ENCODE peak calls at places on chromosomes 11 and 22, in four cellular contexts. U, I, L and Q are unnamed samples. For H3K4me1, the result is how much of the 10 kb centered on the place peaks cover.

GRCh38 chr11:96567193-96567592 is 177.4 kb downstream of the JRKL start:
- DNase-seq in U (no peak), I (no peak), L (no peak), Q (peak)

GRCh38 chr22:32721328-32722180 is 80.0 kb upstream of the TIMP3 start:
- DNase-seq in U (no peak), I (no peak), L (no peak), Q (no peak)

GRCh38 chr11:87290304-87290922 is 252.7 kb downstream of the TMEM135 start:
- DNase-seq in U (no peak), I (peak), L (no peak), Q (no peak)

GRCh38 chr11:12359761-12360160 is 17.6 kb upstream of the PARVA start:
- DNase-seq in U (no peak), I (no peak), L (no peak), Q (no peak)

GRCh38 chr11:12017865-12018453 is 9.5 kb upstream of the DKK3 start:
- DNase-seq in U (no peak), I (no peak), L (no peak), Q (no peak)

GRCh38 chr11:128506999-128507591 is 80.3 kb downstream of the ETS1 start:
- DNase-seq in U (peak), I (no peak), L (peak), Q (peak)

GRCh38 chr11:105829084-105829483 is 193.0 kb downstream of the MSANTD4 start:
- DNase-seq in U (no peak), I (no peak), L (no peak), Q (no peak)

GRCh38 chr11:88338223-88338661 is 706 bp upstream of the CTSC start:
- DNase-seq in U (no peak), I (peak), L (no peak), Q (peak)

GRCh38 chr11:129652828-129653227 is 162.8 kb upstream of the TMEM45B start:
- DNase-seq in U (no peak), I (no peak), L (no peak), Q (no peak)

GRCh38 chr11:44096360-44097188 is 1.1 kb downstream of the EXT2 start:
- DNase-seq in U (no peak), I (no peak), L (no peak), Q (no peak)

GRCh38 chr22:32644252-32645100 is 157.0 kb upstream of the TIMP3 start:
- DNase-seq in U (no peak), I (no peak), L (no peak), Q (no peak)

GRCh38 chr11:117366183-117366582 is 38.5 kb downstream of the CEP164 start:
- DNase-seq in U (no peak), I (no peak), L (no peak), Q (no peak)

GRCh38 chr11:77407613-77408012 is 66.3 kb downstream of the PAK1 start:
- DNase-seq in U (peak), I (no peak), L (no peak), Q (peak)

GRCh38 chr11:111363985-111364384 is 15.1 kb downstream of the POU2AF1 start:
- DNase-seq in U (no peak), I (no peak), L (no peak), Q (no peak)
- H3K4me1 ChIP-seq in U (under half), I (under half), L (half or more), Q (under half)

GRCh38 chr22:24333301-24333700 is 62.7 kb downstream of the SPECC1L start:
- DNase-seq in U (no peak), I (no peak), L (no peak), Q (no peak)

GRCh38 chr22:24327827-24328226 is 57.2 kb downstream of the SPECC1L start:
- DNase-seq in U (no peak), I (no peak), L (no peak), Q (no peak)

GRCh38 chr22:24329453-24329852 is 58.8 kb downstream of the SPECC1L start:
- DNase-seq in U (no peak), I (no peak), L (no peak), Q (no peak)

GRCh38 chr22:24331468-24332440 is 61.1 kb downstream of the SPECC1L start:
- DNase-seq in U (no peak), I (no peak), L (no peak), Q (no peak)

DNA sequence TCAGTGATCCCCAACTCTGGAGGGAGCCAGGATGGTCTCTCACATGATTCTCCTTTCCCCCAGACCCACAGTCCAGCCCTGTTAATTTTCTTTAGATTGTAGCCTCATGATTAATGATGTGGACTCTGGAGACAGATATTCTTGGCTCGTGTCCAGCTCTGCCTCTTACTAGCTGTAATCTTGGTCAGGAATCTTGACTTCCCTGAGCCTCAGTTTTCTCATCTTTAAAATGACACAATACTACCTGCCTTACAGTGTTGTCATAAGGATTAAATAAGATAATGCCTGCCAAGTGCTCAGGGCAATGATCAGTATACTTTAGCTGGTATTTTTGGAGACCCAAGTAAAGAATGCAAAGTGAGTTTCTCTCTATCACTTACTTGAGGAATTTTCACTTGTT is 60.0 kb downstream of the SPECC1L start:
- DNase-seq in U (no peak), I (no peak), L (no peak), Q (peak)
- H3K4me1 ChIP-seq in U (under half), I (under half), L (under half), Q (under half)

GRCh38 chr11:1830119-1830499 is 4.7 kb upstream of the SYT8 start:
- DNase-seq in U (peak), I (no peak), L (peak), Q (no peak)
- H3K4me1 ChIP-seq in U (under half), I (under half), L (half or more), Q (under half)

GRCh38 chr11:121577106-121577505 is 124.3 kb upstream of the SORL1-AS1 start:
- DNase-seq in U (no peak), I (no peak), L (no peak), Q (no peak)

GRCh38 chr11:121575963-121576290 is 123.2 kb upstream of the SORL1-AS1 start:
- DNase-seq in U (no peak), I (no peak), L (no peak), Q (no peak)

GRCh38 chr11:121576531-121576930 is 123.8 kb upstream of the SORL1-AS1 start:
- DNase-seq in U (no peak), I (no peak), L (no peak), Q (no peak)

GRCh38 chr11:121580154-121580553 is 127.4 kb upstream of the SORL1-AS1 start:
- DNase-seq in U (no peak), I (no peak), L (no peak), Q (no peak)

DNA sequence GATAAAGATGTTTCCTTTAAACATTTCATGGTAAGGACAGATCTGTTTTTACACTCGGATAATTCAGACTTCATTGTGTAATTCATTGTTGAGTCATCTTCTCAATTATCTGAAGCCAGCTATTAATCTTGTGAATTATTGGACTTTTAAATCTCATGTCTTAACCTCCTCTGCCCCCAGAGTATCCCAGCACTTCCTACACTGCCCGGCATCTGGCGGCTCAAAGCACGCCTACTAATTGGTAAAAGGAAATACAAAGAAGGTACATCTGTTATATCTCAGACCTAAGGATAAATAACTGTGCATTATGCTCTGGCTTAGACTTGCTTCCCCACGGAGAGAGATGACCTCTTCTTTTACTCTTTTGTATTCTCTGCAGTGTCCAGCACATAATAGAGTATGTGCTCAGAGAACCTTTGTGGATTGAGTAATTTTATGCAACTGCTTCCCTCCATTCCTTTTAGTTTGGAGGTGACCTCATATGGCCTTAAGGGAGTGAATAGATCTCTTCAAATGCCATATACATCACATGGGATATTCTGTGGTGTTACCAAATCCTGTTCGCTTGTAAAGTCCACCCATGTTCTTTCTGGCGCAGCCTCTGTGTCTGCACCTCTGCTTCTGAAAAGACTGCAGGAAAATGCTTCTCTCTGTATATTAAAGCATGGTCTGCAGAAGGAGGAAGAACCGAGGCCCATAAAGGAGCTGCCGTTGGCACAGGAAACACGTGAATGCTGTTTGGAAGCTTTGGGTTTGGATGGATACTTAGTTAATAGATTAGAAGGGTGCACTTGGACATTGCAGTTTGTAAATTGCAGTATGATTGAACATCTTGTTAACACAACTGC is 125.7 kb upstream of the SORL1-AS1 start:
- DNase-seq in U (no peak), I (no peak), L (no peak), Q (no peak)
- H3K4me1 ChIP-seq in U (under half), I (under half), L (under half), Q (under half)